ENCODE peak calls at places on chromosomes 11 and 22, in six cellular contexts. X is endothelial cell of umbilical vein, N is fibroblast of lung, B is PC-3, F is HCT116, R is GM23338. G is an unnamed sample.

GRCh38 chr11:134041791-134042696 is 26.8 kb upstream of the JAM3 start:
- DNase-seq in R (no peak), F (no peak), X (no peak), B (no peak), N (no peak), G (no peak)

GRCh38 chr11:47443028-47443700 is 5.8 kb downstream of the RAPSN start:
- DNase-seq in B (no peak), X (no peak), N (no peak), F (no peak), R (peak), G (peak)

GRCh38 chr11:16242806-16243205 is 113.5 kb downstream of the SOX6 start:
- DNase-seq in B (no peak), N (no peak), F (no peak), R (no peak), X (no peak), G (peak)

GRCh38 chr11:105906517-105906916 is 115.5 kb downstream of the MSANTD4 start:
- DNase-seq in N (no peak), B (no peak), F (no peak), R (no peak), X (no peak), G (no peak)

GRCh38 chr11:2777871-2778629 is 78.3 kb upstream of the KCNQ1OT1 start:
- DNase-seq in N (no peak), X (no peak), R (no peak), B (no peak), F (no peak), G (peak)

GRCh38 chr22:43147821-43148220 is 3.5 kb upstream of the TSPO start:
- DNase-seq in X (no peak), F (no peak), R (no peak), B (no peak), N (no peak), G (peak)

GRCh38 chr11:65071907-65072630 is 11.8 kb downstream of the CDCA5 start:
- DNase-seq in X (no peak), R (no peak), B (no peak), F (no peak), N (no peak), G (no peak)

GRCh38 chr11:96356837-96357236 is 13.8 kb upstream of the MAML2 start:
- DNase-seq in R (no peak), X (no peak), B (no peak), F (no peak), N (no peak), G (no peak)

GRCh38 chr11:76277298-76278175 is 71.2 kb upstream of the WNT11 start:
- DNase-seq in R (peak), B (no peak), F (no peak), N (no peak), X (no peak), G (no peak)

GRCh38 chr22:47048123-47049077 is 285.9 kb downstream of the TBC1D22A start:
- DNase-seq in R (no peak), X (no peak), B (no peak), F (no peak), N (no peak), G (no peak)

GRCh38 chr11:115808351-115808940 is 304.2 kb upstream of the CADM1 start:
- DNase-seq in B (no peak), X (no peak), F (no peak), R (no peak), N (no peak), G (no peak)

GRCh38 chr22:19755145-19755710 is 5.3 kb upstream of the TBX1 start:
- DNase-seq in R (peak), N (no peak), B (no peak), F (no peak), X (no peak), G (no peak)

GRCh38 chr22:42214625-42215415 is 55.6 kb downstream of the TCF20 start:
- DNase-seq in N (no peak), R (no peak), B (no peak), F (no peak), X (no peak), G (no peak)

GRCh38 chr11:3885855-3886254 is 30.4 kb downstream of the STIM1 start:
- DNase-seq in F (peak), B (peak), X (peak), R (no peak), N (no peak), G (no peak)

GRCh38 chr11:81174646-81175330 is 1558.9 kb downstream of the FAM181B start:
- DNase-seq in X (no peak), N (no peak), R (no peak), F (no peak), B (no peak), G (no peak)

GRCh38 chr22:21447694-21448402 is 19.3 kb upstream of the TMEM191C start:
- DNase-seq in B (no peak), N (no peak), R (peak), F (no peak), X (no peak), G (no peak)

GRCh38 chr11:105298630-105299029 is 159.1 kb upstream of the CARD18 start:
- DNase-seq in N (no peak), X (no peak), F (no peak), B (peak), R (no peak), G (no peak)

GRCh38 chr11:132644511-132644910 is 887.8 kb downstream of the OPCML start:
- DNase-seq in R (no peak), N (no peak), F (no peak), B (no peak), X (no peak), G (no peak)

GRCh38 chr11:3834349-3835099 is 6.2 kb downstream of the RHOG start:
- DNase-seq in B (no peak), F (no peak), X (no peak), N (no peak), R (peak), G (no peak)

GRCh38 chr11:119373917-119374631 is 7.4 kb downstream of the USP2 start:
- DNase-seq in X (peak), F (no peak), R (peak), N (peak), B (peak), G (peak)

GRCh38 chr11:72278911-72279310 is 34.9 kb upstream of the PHOX2A start:
- DNase-seq in F (peak), R (no peak), B (peak), X (no peak), N (peak), G (no peak)

GRCh38 chr22:36341640-36342041 is 46.1 kb downstream of the MYH9 start:
- DNase-seq in B (no peak), F (no peak), N (no peak), X (no peak), R (no peak), G (no peak)

GRCh38 chr11:18243783-18244362 is 4.6 kb downstream of the SAA2 start:
- DNase-seq in N (peak), X (peak), F (peak), B (peak), R (peak), G (peak)

GRCh38 chr11:105045897-105046296 is 762 bp upstream of the CARD16 start:
- DNase-seq in X (no peak), R (no peak), B (no peak), F (no peak), N (no peak), G (no peak)

GRCh38 chr22:40044870-40045834 is 50.4 kb downstream of the FAM83F start:
- DNase-seq in X (peak), N (peak), R (peak), F (no peak), B (peak), G (peak)

GRCh38 chr11:117515892-117516291 is 188.2 kb downstream of the CEP164 start:
- DNase-seq in R (no peak), F (no peak), X (no peak), B (no peak), N (no peak), G (no peak)

GRCh38 chr11:76742912-76743311 is 40.2 kb upstream of the TSKU start:
- DNase-seq in F (no peak), X (no peak), R (no peak), N (peak), B (no peak), G (no peak)

GRCh38 chr11:2300290-2300935 is 1.3 kb downstream of the C11orf21 start:
- DNase-seq in F (no peak), X (no peak), N (no peak), B (no peak), R (no peak), G (no peak)

GRCh38 chr11:697028-697491 is 1.4 kb downstream of the TMEM80 start:
- DNase-seq in X (no peak), B (peak), F (no peak), R (no peak), N (peak), G (no peak)

GRCh38 chr22:33332538-33332937 is 274.4 kb upstream of the SYN3 start:
- DNase-seq in X (no peak), N (no peak), R (no peak), B (no peak), F (no peak), G (no peak)

GRCh38 chr11:29343465-29344333 is 673.1 kb downstream of the KCNA4 start:
- DNase-seq in B (peak), X (peak), F (peak), R (peak), N (peak), G (peak)

GRCh38 chr11:111001986-111002616 is 243.4 kb upstream of the POU2AF2 start:
- DNase-seq in B (peak), N (peak), R (no peak), X (peak), F (no peak), G (no peak)

GRCh38 chr22:46089426-46090041 is 60.8 kb upstream of the PPARA start:
- DNase-seq in N (no peak), R (no peak), B (no peak), F (no peak), X (no peak), G (no peak)

GRCh38 chr11:129435499-129436245 is 60.0 kb downstream of the BARX2 start:
- DNase-seq in B (no peak), R (no peak), F (no peak), X (no peak), N (no peak), G (no peak)

GRCh38 chr11:70711095-70711910 is 313.0 kb downstream of the CTTN start:
- DNase-seq in N (no peak), X (no peak), F (no peak), B (no peak), R (no peak), G (no peak)
- TF ChIP-seq EZH2 in N (no peak), X (no peak), F (no peak), B (no peak), R (no peak), G (no peak)

DNA sequence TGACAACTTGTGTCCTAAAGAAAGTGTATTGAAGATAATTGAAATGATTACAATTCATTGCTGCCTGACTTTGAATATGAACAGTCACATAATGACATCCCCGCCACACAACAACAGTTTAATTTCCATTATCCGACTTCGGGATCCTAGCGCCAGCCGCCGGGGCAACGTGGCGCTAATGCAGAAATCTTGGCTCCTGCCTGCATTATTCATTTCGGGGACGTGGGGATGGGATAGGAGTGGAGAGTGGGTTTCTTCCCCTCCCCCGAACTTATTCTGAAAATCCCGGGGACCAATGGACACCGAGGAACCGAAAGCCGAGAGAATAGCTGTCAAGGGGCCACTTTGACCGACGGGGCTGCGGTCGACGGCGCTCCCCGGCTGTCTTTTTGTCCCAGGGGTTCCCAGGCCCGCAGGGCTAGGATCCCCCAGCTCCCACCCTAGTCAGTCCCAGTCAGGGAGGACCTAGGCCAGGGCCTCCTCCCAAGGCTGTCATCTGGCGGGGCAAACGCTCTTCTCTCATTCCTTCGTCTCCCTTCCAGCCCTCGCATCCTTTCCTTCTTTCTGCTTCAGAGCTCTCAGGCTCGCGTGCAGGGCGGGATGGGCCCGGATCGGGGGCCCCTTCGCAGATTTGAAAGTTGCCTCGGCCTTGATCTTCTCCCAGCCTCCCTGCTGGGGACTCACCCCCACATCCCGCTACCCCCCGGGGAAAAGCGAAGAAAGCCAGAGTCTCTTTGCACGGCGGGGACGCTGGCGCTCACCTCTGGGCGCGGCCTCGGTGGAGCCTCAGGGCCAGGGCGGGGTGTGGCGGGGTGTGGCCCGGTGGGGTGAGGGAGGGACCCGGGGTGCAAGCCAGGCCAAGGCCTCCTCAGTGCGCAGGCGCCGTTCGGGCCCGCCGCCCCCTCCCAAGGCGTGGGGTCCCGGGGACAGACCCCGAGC is 14.6 kb upstream of the PAX6 start:
- DNase-seq in X (no peak), R (peak), F (no peak), N (no peak), B (no peak), G (no peak)
- TF ChIP-seq EZH2 in X (peak), R (peak), F (no peak), N (peak), B (no peak), G (no peak)

DNA sequence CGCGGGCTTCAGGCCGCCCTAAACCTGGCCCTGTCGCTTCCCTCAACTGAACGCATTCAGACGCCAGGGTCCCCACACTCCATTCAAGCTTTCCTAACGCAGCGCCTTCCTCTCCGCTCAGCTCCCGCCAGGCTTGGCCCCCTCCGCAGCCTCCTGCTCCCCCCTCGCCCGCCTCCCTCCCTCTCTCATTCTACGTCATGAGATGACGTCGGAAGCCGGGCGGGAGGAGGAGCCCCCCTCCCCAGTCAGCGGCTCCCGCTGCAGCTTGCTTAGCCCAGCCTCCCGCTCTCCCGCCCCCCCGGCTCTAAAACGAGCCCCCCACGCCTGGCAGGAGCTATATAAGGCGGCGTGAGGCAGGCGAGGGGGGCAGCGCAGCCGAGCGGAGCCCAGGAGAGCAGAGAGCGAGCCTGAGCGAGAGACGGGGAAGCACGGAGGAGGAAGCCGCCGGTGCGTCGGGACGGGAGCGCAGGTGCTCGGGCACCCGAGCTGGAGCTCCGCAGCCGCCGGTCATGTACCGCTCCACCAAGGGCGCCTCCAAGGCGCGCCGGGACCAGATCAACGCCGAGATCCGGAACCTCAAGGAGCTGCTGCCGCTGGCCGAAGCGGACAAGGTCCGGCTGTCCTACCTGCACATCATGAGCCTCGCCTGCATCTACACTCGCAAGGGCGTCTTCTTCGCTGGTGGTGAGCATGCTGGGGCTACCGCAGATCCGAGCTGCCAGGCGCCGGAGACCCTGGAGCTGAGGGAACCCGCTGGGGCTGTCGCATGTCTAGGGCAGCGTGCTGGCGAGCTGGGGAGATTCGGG is at the start of gene NPAS4:
- DNase-seq in F (no peak), R (peak), N (no peak), B (no peak), X (no peak), G (no peak)
- TF ChIP-seq EZH2 in F (no peak), R (peak), N (peak), B (no peak), X (peak), G (no peak)

GRCh38 chr11:11621881-11622706 is at the start of gene GALNT18:
- DNase-seq in R (peak), N (peak), B (peak), X (peak), F (peak), G (peak)

GRCh38 chr11:11622772-11623531 is 1.1 kb upstream of the GALNT18 start:
- DNase-seq in F (no peak), N (no peak), B (no peak), R (no peak), X (no peak), G (no peak)

GRCh38 chr11:11618973-11619435 is 2.8 kb downstream of the GALNT18 start:
- DNase-seq in N (no peak), B (peak), X (no peak), R (peak), F (no peak), G (no peak)

GRCh38 chr11:11620966-11621880 is 582 bp downstream of the GALNT18 start:
- DNase-seq in F (no peak), R (peak), N (peak), B (peak), X (peak), G (peak)

GRCh38 chr11:11620251-11620965 is 1.4 kb downstream of the GALNT18 start:
- DNase-seq in X (no peak), N (peak), F (peak), B (peak), R (peak), G (no peak)
- TF ChIP-seq EZH2 in X (peak), N (peak), F (no peak), B (no peak), R (no peak), G (no peak)

GRCh38 chr11:61509058-61510029 is 795 bp downstream of the LRRC10B start:
- DNase-seq in R (peak), X (peak), B (peak), F (peak), N (peak), G (peak)
- TF ChIP-seq EZH2 in R (no peak), X (peak), B (no peak), F (no peak), N (peak), G (no peak)

GRCh38 chr11:86686531-86686930 is 14.1 kb upstream of the ME3 start:
- DNase-seq in F (no peak), B (no peak), X (no peak), R (no peak), N (no peak), G (no peak)
- TF ChIP-seq EZH2 in F (no peak), B (no peak), X (no peak), R (no peak), N (no peak), G (no peak)

GRCh38 chr11:107590460-107591097 is 368 bp upstream of the ELMOD1 start:
- DNase-seq in R (peak), N (no peak), F (no peak), X (no peak), B (no peak), G (no peak)
- TF ChIP-seq EZH2 in R (no peak), N (no peak), F (no peak), X (no peak), B (no peak), G (no peak)